ENCODE peak calls at places on chromosomes 16 and 17, in ten cellular contexts. B, K, F, H, T, A, N, I, E and D are unnamed samples.
A peak's percentile ranks its signal among the peaks of the same experiment; 100 is the strongest.

GRCh38 chr16:84115919-84116719 is 623 bp downstream of the MBTPS1 start:
- DNase-seq in B (peak; percentile 73), K (no peak), F (no peak), H (peak; percentile 42), T (peak; percentile 44), A (peak; percentile 41), N (no peak), I (peak; percentile 43), E (peak; percentile 54), D (peak; percentile 37)

GRCh38 chr16:29813644-29814562 is 1.9 kb downstream of the PRRT2 start:
- DNase-seq in B (peak; percentile 24), K (no peak), F (peak; percentile 18), H (no peak), T (no peak), A (no peak), N (no peak), I (peak; percentile 19), E (no peak), D (no peak)

GRCh38 chr16:17921357-17921978 is 415.1 kb downstream of the NPIPA8 start:
- DNase-seq in B (peak; percentile 76), K (peak; percentile 47), F (peak; percentile 15), H (peak; percentile 14), T (peak; percentile 21), A (peak; percentile 26), N (peak; percentile 38), I (no peak), E (peak; percentile 24), D (peak; percentile 18)

GRCh38 chr16:87628940-87629339 is 26.6 kb downstream of the JPH3 start:
- DNase-seq in B (no peak), K (no peak), F (no peak), H (peak; percentile 62), T (peak; percentile 50), A (no peak), N (no peak), I (no peak), E (no peak), D (no peak)

GRCh38 chr17:81419333-81419885 is 24.2 kb downstream of the BAHCC1 start:
- DNase-seq in B (no peak), K (peak; percentile 87), F (peak; percentile 86), H (peak; percentile 90), T (peak; percentile 52), A (peak; percentile 78), N (no peak), I (peak; percentile 95), E (no peak), D (peak; percentile 86)

GRCh38 chr17:72397687-72398086 is 276.9 kb downstream of the SOX9 start:
- DNase-seq in B (no peak), K (no peak), F (no peak), H (peak; percentile 60), T (no peak), A (no peak), N (no peak), I (no peak), E (no peak), D (no peak)

GRCh38 chr17:21511368-21512195 is 135.4 kb downstream of the KCNJ12 start:
- DNase-seq in B (peak; percentile 71), K (peak; percentile 90), F (peak; percentile 87), H (peak; percentile 82), T (peak; percentile 66), A (peak; percentile 69), N (peak; percentile 63), I (peak; percentile 82), E (no peak), D (peak; percentile 45)

GRCh38 chr16:25838724-25839186 is 147.0 kb downstream of the HS3ST4 start:
- DNase-seq in B (peak; percentile 26), K (no peak), F (peak; percentile 29), H (peak; percentile 62), T (peak; percentile 13), A (peak; percentile 13), N (peak; percentile 4), I (peak; percentile 10), E (no peak), D (peak; percentile 6)

GRCh38 chr17:51164911-51165679 is 1.1 kb upstream of the NME2 start:
- DNase-seq in B (no peak), K (no peak), F (peak; percentile 33), H (no peak), T (no peak), A (no peak), N (no peak), I (no peak), E (no peak), D (no peak)

GRCh38 chr16:8848939-8849391 is 19.8 kb downstream of the CARHSP1 start:
- DNase-seq in B (no peak), K (no peak), F (no peak), H (peak; percentile 82), T (peak; percentile 64), A (no peak), N (no peak), I (peak; percentile 2), E (no peak), D (no peak)

GRCh38 chr17:82020874-82021727 is 1.6 kb downstream of the CENPX start:
- DNase-seq in B (peak; percentile 84), K (peak; percentile 85), F (peak; percentile 70), H (peak; percentile 79), T (peak; percentile 55), A (peak; percentile 72), N (peak; percentile 57), I (peak; percentile 62), E (peak; percentile 25), D (peak; percentile 68)

GRCh38 chr17:15966879-15967248 is 21.9 kb downstream of the ADORA2B start:
- DNase-seq in B (no peak), K (peak; percentile 79), F (peak; percentile 23), H (no peak), T (no peak), A (no peak), N (no peak), I (no peak), E (no peak), D (no peak)

GRCh38 chr17:41251261-41251660 is 1.8 kb downstream of the KRTAP9-4 start:
- DNase-seq in B (no peak), K (no peak), F (no peak), H (no peak), T (no peak), A (no peak), N (no peak), I (no peak), E (no peak), D (no peak)

GRCh38 chr16:67177743-67178699 is 5.7 kb downstream of the MATCAP1 start:
- DNase-seq in B (peak; percentile 81), K (peak; percentile 91), F (peak; percentile 72), H (peak; percentile 55), T (peak; percentile 94), A (peak; percentile 85), N (peak; percentile 67), I (no peak), E (no peak), D (peak; percentile 78)

GRCh38 chr17:57256708-57257112 is 387 bp downstream of the MSI2 start:
- DNase-seq in B (peak; percentile 64), K (peak; percentile 53), F (no peak), H (peak; percentile 19), T (peak; percentile 20), A (peak; percentile 31), N (no peak), I (peak; percentile 36), E (no peak), D (no peak)

GRCh38 chr17:60091908-60092331 is 13.2 kb upstream of the HEATR6 start:
- DNase-seq in B (no peak), K (no peak), F (no peak), H (peak; percentile 79), T (no peak), A (no peak), N (no peak), I (no peak), E (no peak), D (no peak)

GRCh38 chr17:80359422-80360110 is 55.4 kb upstream of the ENDOV start:
- DNase-seq in B (no peak), K (no peak), F (no peak), H (peak; percentile 10), T (no peak), A (no peak), N (no peak), I (no peak), E (no peak), D (no peak)

GRCh38 chr17:31388770-31389672 is 2.5 kb upstream of the RAB11FIP4 start:
- DNase-seq in B (peak; percentile 59), K (no peak), F (peak; percentile 68), H (no peak), T (no peak), A (no peak), N (peak; percentile 45), I (no peak), E (no peak), D (peak; percentile 60)

GRCh38 chr17:42289863-42290165 is 1.5 kb downstream of the STAT5A start:
- DNase-seq in B (peak; percentile 82), K (no peak), F (no peak), H (no peak), T (no peak), A (no peak), N (peak; percentile 57), I (no peak), E (no peak), D (no peak)

GRCh38 chr17:66494023-66494803 is 191.8 kb downstream of the PRKCA start:
- DNase-seq in B (peak; percentile 30), K (no peak), F (no peak), H (peak; percentile 98), T (peak; percentile 89), A (no peak), N (no peak), I (no peak), E (no peak), D (no peak)

GRCh38 chr16:73505178-73505968 is 457.4 kb upstream of the ZFHX3 start:
- DNase-seq in B (no peak), K (no peak), F (no peak), H (no peak), T (no peak), A (no peak), N (no peak), I (no peak), E (no peak), D (no peak)

GRCh38 chr17:77372444-77373297 is 231.9 kb downstream of the SEC14L1 start:
- DNase-seq in B (peak; percentile 75), K (peak; percentile 86), F (peak; percentile 94), H (peak; percentile 64), T (peak; percentile 54), A (peak; percentile 47), N (peak; percentile 68), I (peak; percentile 88), E (peak; percentile 86), D (peak; percentile 80)

GRCh38 chr17:81713556-81714411 is 1.7 kb downstream of the SLC25A10 start:
- DNase-seq in B (no peak), K (no peak), F (peak; percentile 48), H (no peak), T (no peak), A (no peak), N (no peak), I (no peak), E (no peak), D (no peak)

GRCh38 chr17:81518785-81519283 is 6.2 kb upstream of the ACTG1 start:
- DNase-seq in B (peak; percentile 38), K (peak; percentile 82), F (peak; percentile 43), H (peak; percentile 38), T (peak; percentile 49), A (no peak), N (peak; percentile 50), I (no peak), E (no peak), D (no peak)

GRCh38 chr17:79508291-79508716 is 102.5 kb downstream of the RBFOX3 start:
- DNase-seq in B (no peak), K (no peak), F (no peak), H (no peak), T (no peak), A (no peak), N (no peak), I (no peak), E (no peak), D (no peak)

GRCh38 chr17:40547079-40547784 is 18.0 kb downstream of the CCR7 start:
- DNase-seq in B (peak; percentile 91), K (no peak), F (no peak), H (no peak), T (peak; percentile 97), A (peak; percentile 90), N (peak; percentile 74), I (no peak), E (no peak), D (no peak)

GRCh38 chr16:68994324-68994723 is 111.1 kb upstream of the HAS3 start:
- DNase-seq in B (no peak), K (no peak), F (no peak), H (no peak), T (no peak), A (no peak), N (no peak), I (no peak), E (no peak), D (no peak)

GRCh38 chr16:81675662-81676535 is 103.2 kb upstream of the PLCG2 start:
- DNase-seq in B (no peak), K (no peak), F (no peak), H (no peak), T (no peak), A (no peak), N (no peak), I (no peak), E (no peak), D (no peak)